ENCODE peak calls at places on chromosomes 12 and 14, in nine cellular contexts. W, N, T, J, O, A, Z, Y and D are unnamed samples.
A peak's percentile ranks its signal among the peaks of the same experiment; 100 is the strongest.

GRCh38 chr12:72010365-72010764 is 71.7 kb downstream of the TPH2 start:
- DNase-seq in W (no peak), N (no peak), T (no peak), J (no peak), O (no peak), A (no peak), Z (no peak), Y (no peak), D (peak; percentile 14)

GRCh38 chr14:95862243-95862642 is 14.4 kb upstream of the TUNAR start:
- DNase-seq in W (no peak), N (no peak), T (peak; percentile 47), J (no peak), O (no peak), A (no peak), Z (no peak), Y (no peak), D (no peak)

GRCh38 chr12:111686574-111687105 is 787 bp downstream of the ACAD10 start:
- DNase-seq in W (no peak), N (no peak), T (no peak), J (no peak), O (no peak), A (no peak), Z (no peak), Y (no peak), D (no peak)

GRCh38 chr12:51214895-51215294 is 3.0 kb downstream of the POU6F1 start:
- DNase-seq in W (no peak), N (no peak), T (no peak), J (no peak), O (no peak), A (no peak), Z (no peak), Y (no peak), D (no peak)

GRCh38 chr12:54125950-54126695 is 62.7 kb downstream of the SMUG1 start:
- DNase-seq in W (peak; percentile 95), N (peak; percentile 64), T (peak; percentile 54), J (no peak), O (no peak), A (no peak), Z (no peak), Y (no peak), D (no peak)

GRCh38 chr14:50784683-50785505 is 46.1 kb downstream of the NIN start:
- DNase-seq in W (no peak), N (no peak), T (peak; percentile 43), J (no peak), O (no peak), A (no peak), Z (no peak), Y (no peak), D (no peak)

GRCh38 chr12:11555743-11556625 is 93.5 kb upstream of the ETV6 start:
- DNase-seq in W (no peak), N (no peak), T (no peak), J (no peak), O (no peak), A (no peak), Z (no peak), Y (no peak), D (no peak)

GRCh38 chr12:93060666-93061413 is 131.7 kb upstream of the EEA1 start:
- DNase-seq in W (no peak), N (no peak), T (no peak), J (peak; percentile 15), O (no peak), A (no peak), Z (no peak), Y (no peak), D (peak; percentile 77)

GRCh38 chr14:61649283-61649682 is 46.0 kb upstream of the HIF1A start:
- DNase-seq in W (no peak), N (no peak), T (no peak), J (no peak), O (no peak), A (no peak), Z (no peak), Y (no peak), D (no peak)